ENCODE peak calls at places on chromosomes 5 and 9, in five cellular contexts. A is fibroblast of the aortic adventitia; Z is naive thymus-derived CD8-positive, alpha-beta T cell; N is T-helper 22 cell; R is AG04450. P is an unnamed sample.

GRCh38 chr5:111075520-111075919 is 4.0 kb downstream of the TSLP start:
- DNase-seq in R (peak), N (no peak), Z (no peak), A (peak), P (no peak)

GRCh38 chr9:97840521-97840920 is 12.5 kb upstream of the FOXE1 start:
- DNase-seq in Z (no peak), R (no peak), N (no peak), A (peak), P (no peak)

GRCh38 chr5:131386779-131387178 is 122.9 kb downstream of the CDC42SE2 start:
- DNase-seq in A (no peak), R (no peak), Z (no peak), N (no peak), P (no peak)

GRCh38 chr5:71988808-71989207 is 118.5 kb upstream of the MAP1B start:
- DNase-seq in A (no peak), Z (no peak), N (no peak), R (no peak), P (no peak)

GRCh38 chr9:126301985-126302603 is 24.5 kb upstream of the MVB12B start:
- DNase-seq in N (peak), R (peak), Z (peak), A (peak), P (peak)

GRCh38 chr5:120091376-120091948 is 372.6 kb upstream of the PRR16 start:
- DNase-seq in Z (no peak), N (no peak), A (peak), R (no peak), P (no peak)

GRCh38 chr5:175821790-175822211 is 49.6 kb upstream of the CPLX2 start:
- DNase-seq in N (no peak), A (no peak), R (no peak), Z (no peak), P (no peak)

GRCh38 chr9:91143162-91143561 is 218.6 kb downstream of the AUH start:
- DNase-seq in Z (no peak), N (no peak), R (no peak), A (no peak), P (no peak)

GRCh38 chr5:37034955-37035354 is 158.4 kb downstream of the NIPBL start:
- DNase-seq in R (no peak), A (no peak), Z (no peak), N (no peak), P (no peak)